ENCODE peak calls at places on chromosomes 12 and 14, in eight cellular contexts. B is endothelial cell of umbilical vein, O is bronchial epithelial cell, V is ovary, X is fibroblast of the aortic adventitia, R is fibroblast of mammary gland, G is fibroblast of pulmonary artery, Q is neural crest cell. F is an unnamed sample.

GRCh38 chr12:94571556-94571955 is 78.8 kb downstream of the TMCC3 start:
- DNase-seq in B (peak; percentile 94), O (peak; percentile 68), V (peak; percentile 63), X (peak; percentile 78), R (peak; percentile 85), G (peak; percentile 92), Q (no peak), F (peak; percentile 68)

GRCh38 chr12:15590180-15590826 is 198.9 kb downstream of the EPS8 start:
- DNase-seq in B (peak; percentile 70), O (peak; percentile 65), V (peak; percentile 52), X (peak; percentile 85), R (peak; percentile 81), G (peak; percentile 82), Q (peak; percentile 39), F (peak; percentile 80)

GRCh38 chr14:60724080-60724618 is at the start of gene SIX4:
- DNase-seq in B (peak; percentile 85), O (peak; percentile 87), V (peak; percentile 72), X (peak; percentile 80), R (peak; percentile 82), G (peak; percentile 78), Q (peak; percentile 47), F (peak; percentile 92)

GRCh38 chr12:116426391-116427136 is 132.6 kb upstream of the MAP1LC3B2 start:
- DNase-seq in B (peak; percentile 30), O (peak; percentile 80), V (peak; percentile 85), X (peak; percentile 99), R (peak; percentile 98), G (peak; percentile 98), Q (no peak), F (peak; percentile 93)

GRCh38 chr12:101042211-101042610 is 167.8 kb downstream of the SLC5A8 start:
- DNase-seq in B (no peak), O (peak; percentile 34), V (no peak), X (no peak), R (no peak), G (no peak), Q (no peak), F (no peak)

GRCh38 chr14:26255213-26255612 is 342.6 kb downstream of the NOVA1 start:
- DNase-seq in B (peak; percentile 8), O (peak; percentile 61), V (no peak), X (peak; percentile 70), R (peak; percentile 68), G (peak; percentile 71), Q (no peak), F (peak; percentile 1)

GRCh38 chr12:121217066-121217465 is 7.1 kb downstream of the P2RX4 start:
- DNase-seq in B (no peak), O (no peak), V (no peak), X (no peak), R (no peak), G (no peak), Q (no peak), F (no peak)

GRCh38 chr14:80862983-80863382 is 78.6 kb downstream of the CEP128 start:
- DNase-seq in B (peak; percentile 12), O (no peak), V (no peak), X (peak; percentile 16), R (no peak), G (peak; percentile 8), Q (no peak), F (no peak)

GRCh38 chr12:75239987-75240386 is 30.3 kb upstream of the KCNC2 start:
- DNase-seq in B (no peak), O (no peak), V (no peak), X (no peak), R (no peak), G (no peak), Q (no peak), F (no peak)

GRCh38 chr14:76929927-76930326 is 98.6 kb downstream of the IRF2BPL start:
- DNase-seq in B (no peak), O (peak; percentile 55), V (no peak), X (no peak), R (no peak), G (no peak), Q (no peak), F (no peak)
- TF ChIP-seq CTCF in B (no peak), O (no peak), V (no peak), X (no peak), R (no peak), G (no peak), Q (no peak), F (no peak)

GRCh38 chr12:117890137-117890536 is 78.7 kb downstream of the KSR2 start:
- DNase-seq in B (no peak), O (no peak), V (no peak), X (no peak), R (no peak), G (no peak), Q (no peak), F (no peak)
- TF ChIP-seq CTCF in B (no peak), O (no peak), V (no peak), X (no peak), R (peak; percentile 18), G (no peak), Q (peak; percentile 32), F (no peak)

GRCh38 chr14:57189070-57189469 is 79.6 kb downstream of the EXOC5 start:
- DNase-seq in B (no peak), O (peak; percentile 25), V (no peak), X (peak; percentile 26), R (peak; percentile 46), G (peak; percentile 41), Q (no peak), F (peak; percentile 10)
- TF ChIP-seq CTCF in B (no peak), O (peak; percentile 19), V (no peak), X (peak; percentile 18), R (peak; percentile 21), G (peak; percentile 13), Q (peak; percentile 47), F (peak; percentile 11)

GRCh38 chr12:13002301-13003097 is 2.4 kb upstream of the HEBP1 start:
- DNase-seq in B (no peak), O (no peak), V (no peak), X (no peak), R (no peak), G (no peak), Q (no peak), F (no peak)

GRCh38 chr12:13000935-13001724 is 1.1 kb upstream of the HEBP1 start:
- DNase-seq in B (peak; percentile 61), O (peak; percentile 27), V (peak; percentile 77), X (peak; percentile 44), R (peak; percentile 42), G (peak; percentile 55), Q (peak; percentile 52), F (peak; percentile 54)

GRCh38 chr12:12999959-13000615 is at the start of gene HEBP1:
- DNase-seq in B (peak; percentile 89), O (peak; percentile 53), V (peak; percentile 98), X (peak; percentile 81), R (peak; percentile 78), G (peak; percentile 91), Q (peak; percentile 97), F (peak; percentile 96)

GRCh38 chr12:13000616-13000934 is 510 bp upstream of the HEBP1 start:
- DNase-seq in B (no peak), O (peak; percentile 39), V (no peak), X (peak; percentile 35), R (no peak), G (no peak), Q (no peak), F (peak; percentile 41)

DNA sequence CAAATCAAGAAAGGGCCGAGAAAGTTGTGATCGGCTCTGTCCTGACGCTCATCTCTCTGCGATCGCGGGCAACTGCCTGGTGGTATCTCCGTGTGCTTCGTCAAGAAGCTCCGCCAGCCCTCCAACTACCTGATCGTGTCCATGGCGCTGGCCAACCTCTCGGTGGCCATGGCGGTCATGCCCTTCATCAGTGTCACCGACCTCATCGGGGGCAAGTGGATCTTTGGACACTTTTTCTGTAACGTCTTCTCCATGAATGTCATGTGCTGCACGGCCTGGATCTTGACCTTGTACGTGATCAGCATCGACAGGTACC is 1.6 kb upstream of the HEBP1 start:
- DNase-seq in B (no peak), O (no peak), V (no peak), X (no peak), R (no peak), G (no peak), Q (no peak), F (no peak)
- TF ChIP-seq CTCF in B (no peak), O (no peak), V (no peak), X (no peak), R (no peak), G (no peak), Q (no peak), F (no peak)

GRCh38 chr14:102293784-102294183 is 11.2 kb downstream of the MOK start:
- DNase-seq in B (no peak), O (no peak), V (no peak), X (peak; percentile 67), R (peak; percentile 72), G (peak; percentile 63), Q (no peak), F (no peak)

GRCh38 chr14:102297436-102298170 is 7.4 kb downstream of the MOK start:
- DNase-seq in B (no peak), O (no peak), V (no peak), X (no peak), R (no peak), G (no peak), Q (no peak), F (no peak)

GRCh38 chr14:102292446-102292845 is 12.5 kb downstream of the MOK start:
- DNase-seq in B (no peak), O (no peak), V (no peak), X (no peak), R (no peak), G (no peak), Q (no peak), F (no peak)

GRCh38 chr14:102295301-102295700 is 9.7 kb downstream of the MOK start:
- DNase-seq in B (no peak), O (peak; percentile 29), V (no peak), X (peak; percentile 63), R (peak; percentile 64), G (peak; percentile 50), Q (no peak), F (no peak)
- TF ChIP-seq CTCF in B (no peak), O (peak; percentile 5), V (peak; percentile 23), X (peak; percentile 69), R (peak; percentile 61), G (peak; percentile 58), Q (peak; percentile 26), F (no peak)

GRCh38 chr14:101235042-101235871 is 326.0 kb upstream of the DIO3 start:
- DNase-seq in B (peak; percentile 55), O (peak; percentile 5), V (peak; percentile 70), X (peak; percentile 14), R (peak; percentile 34), G (peak; percentile 52), Q (peak; percentile 83), F (peak; percentile 64)
- TF ChIP-seq CTCF in B (peak; percentile 95), O (peak; percentile 70), V (peak; percentile 26), X (peak; percentile 61), R (peak; percentile 61), G (peak; percentile 70), Q (peak; percentile 78), F (peak; percentile 64)

DNA sequence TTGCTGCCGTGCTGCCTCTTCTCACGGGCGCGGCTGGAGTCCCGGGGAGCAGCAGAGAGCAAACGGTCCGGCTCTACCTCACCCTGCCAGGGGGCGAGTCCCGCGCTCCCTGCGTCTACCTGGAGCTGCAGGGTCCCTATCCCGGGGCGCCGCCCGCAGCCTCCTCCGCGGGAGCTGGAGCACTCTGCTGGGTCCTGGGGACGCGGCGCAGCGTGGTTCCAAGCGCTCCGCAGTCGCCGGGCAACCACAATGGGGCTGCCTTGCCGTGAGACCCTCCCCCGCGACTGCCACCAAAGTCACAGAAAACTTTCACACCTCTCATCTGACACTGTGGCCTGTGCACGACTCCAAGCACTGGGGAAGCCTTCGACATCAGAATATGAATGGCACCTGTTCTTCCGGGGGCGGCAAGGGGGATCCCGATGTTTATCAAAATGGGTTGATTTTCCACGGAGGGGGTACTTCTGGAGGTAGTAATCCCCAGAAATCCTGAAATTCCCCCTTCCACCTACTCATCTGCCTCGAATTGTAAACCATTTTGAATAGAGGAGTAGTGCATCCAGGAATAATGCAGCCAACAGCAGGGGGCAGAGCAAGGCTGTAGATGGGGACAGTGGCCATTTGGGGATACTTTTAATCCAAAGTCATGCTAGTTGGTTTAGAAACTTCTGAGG is at the start of gene C12orf42:
- DNase-seq in B (peak; percentile 5), O (peak; percentile 56), V (no peak), X (peak; percentile 15), R (peak; percentile 41), G (peak; percentile 4), Q (peak; percentile 48), F (no peak)
- TF ChIP-seq CTCF in B (peak; percentile 17), O (peak; percentile 70), V (no peak), X (peak; percentile 46), R (peak; percentile 59), G (peak; percentile 34), Q (peak; percentile 67), F (no peak)